ENCODE peak calls at places on chromosome 15, in four cellular contexts. D is DND-41, F is heart left ventricle, Q is Peyer's patch. A is an unnamed sample.

GRCh38 chr15:31296304-31297220 is 30.1 kb upstream of the KLF13 start:
- DNase-seq in D (no peak), F (peak; percentile 16), Q (no peak), A (no peak)

GRCh38 chr15:57550640-57551039 is 41.1 kb upstream of the MYZAP start:
- DNase-seq in D (no peak), F (peak; percentile 75), Q (no peak), A (peak; percentile 33)

GRCh38 chr15:90165659-90166489 is 35.3 kb upstream of the SEMA4B start:
- DNase-seq in D (no peak), F (peak; percentile 61), Q (peak; percentile 40), A (no peak)

GRCh38 chr15:77075528-77075927 is 4.6 kb upstream of the TSPAN3 start:
- DNase-seq in D (no peak), F (no peak), Q (no peak), A (no peak)

GRCh38 chr15:42121667-42122066 is 27.3 kb upstream of the PLA2G4D start:
- DNase-seq in D (no peak), F (no peak), Q (peak; percentile 9), A (no peak)

GRCh38 chr15:40787991-40788390 is 18.2 kb downstream of the C15orf62 start:
- DNase-seq in D (no peak), F (no peak), Q (no peak), A (no peak)

GRCh38 chr15:67082007-67082536 is 16.7 kb downstream of the SMAD3 start:
- DNase-seq in D (no peak), F (no peak), Q (peak; percentile 60), A (peak; percentile 62)

GRCh38 chr15:88646951-88647350 is 8.1 kb downstream of the ISG20 start:
- DNase-seq in D (no peak), F (no peak), Q (peak; percentile 15), A (no peak)

GRCh38 chr15:47870300-47870955 is 153.1 kb downstream of the SEMA6D start:
- DNase-seq in D (no peak), F (peak; percentile 32), Q (no peak), A (no peak)

GRCh38 chr15:67981848-67982247 is 72.3 kb upstream of the PIAS1 start:
- DNase-seq in D (no peak), F (no peak), Q (no peak), A (no peak)

GRCh38 chr15:85582719-85583089 is 202.3 kb downstream of the AKAP13 start:
- DNase-seq in D (peak; percentile 75), F (peak; percentile 80), Q (peak; percentile 79), A (peak; percentile 78)

GRCh38 chr15:74790080-74790916 is 8.4 kb downstream of the CSK start:
- DNase-seq in D (no peak), F (peak; percentile 90), Q (peak; percentile 83), A (no peak)

GRCh38 chr15:72491768-72492167 is 17.6 kb downstream of the ARIH1 start:
- DNase-seq in D (no peak), F (no peak), Q (no peak), A (no peak)

GRCh38 chr15:73677146-73677607 is 7.0 kb upstream of the CD276 start:
- DNase-seq in D (peak; percentile 46), F (peak; percentile 57), Q (peak; percentile 44), A (peak; percentile 48)

GRCh38 chr15:67917636-67918035 is 77.8 kb upstream of the RNU6-1 start:
- DNase-seq in D (no peak), F (no peak), Q (no peak), A (no peak)

GRCh38 chr15:77031376-77032050 is 36.6 kb downstream of the PSTPIP1 start:
- DNase-seq in D (peak; percentile 83), F (peak; percentile 19), Q (peak; percentile 61), A (peak; percentile 32)

GRCh38 chr15:81987628-81988027 is 58.2 kb downstream of the MEX3B start:
- DNase-seq in D (no peak), F (no peak), Q (no peak), A (no peak)

GRCh38 chr15:77837649-77838025 is 204.9 kb upstream of the LINGO1 start:
- DNase-seq in D (no peak), F (no peak), Q (no peak), A (no peak)

GRCh38 chr15:47027322-47027946 is 689.9 kb upstream of the SEMA6D start:
- DNase-seq in D (no peak), F (no peak), Q (no peak), A (no peak)

GRCh38 chr15:89948796-89949195 is 36.0 kb upstream of the ARPIN start:
- DNase-seq in D (no peak), F (no peak), Q (no peak), A (no peak)

GRCh38 chr15:66411190-66411589 is 24.5 kb downstream of the MAP2K1 start:
- DNase-seq in D (peak; percentile 73), F (no peak), Q (no peak), A (no peak)

GRCh38 chr15:78565951-78566774 is 843 bp downstream of the CHRNA5 start:
- DNase-seq in D (no peak), F (no peak), Q (no peak), A (no peak)

GRCh38 chr15:63834500-63835210 is 907 bp upstream of the HERC1 start:
- DNase-seq in D (no peak), F (no peak), Q (no peak), A (no peak)

GRCh38 chr15:64067564-64068030 is 21.3 kb upstream of the DAPK2 start:
- DNase-seq in D (peak; percentile 72), F (peak; percentile 51), Q (peak; percentile 71), A (peak; percentile 37)

GRCh38 chr15:30859091-30859874 is 44.4 kb upstream of the FAN1 start:
- DNase-seq in D (no peak), F (no peak), Q (no peak), A (no peak)

GRCh38 chr15:50128266-50128665 is 9.2 kb upstream of the ATP8B4 start:
- DNase-seq in D (no peak), F (peak; percentile 82), Q (no peak), A (peak; percentile 47)

GRCh38 chr15:66900586-66901310 is 164.7 kb upstream of the SMAD3 start:
- DNase-seq in D (no peak), F (no peak), Q (no peak), A (no peak)

GRCh38 chr15:53114960-53115359 is 324.8 kb upstream of the ONECUT1 start:
- DNase-seq in D (no peak), F (no peak), Q (no peak), A (no peak)

GRCh38 chr15:88661766-88662556 is 23.1 kb downstream of the ISG20 start:
- DNase-seq in D (no peak), F (no peak), Q (no peak), A (no peak)

GRCh38 chr15:65630760-65631159 is 9.0 kb downstream of the SLC24A1 start:
- DNase-seq in D (no peak), F (no peak), Q (no peak), A (no peak)

GRCh38 chr15:64096486-64097431 is 977 bp downstream of the SNX1 start:
- DNase-seq in D (no peak), F (no peak), Q (no peak), A (no peak)

GRCh38 chr15:91849749-91850161 is 3.8 kb upstream of the SLCO3A1 start:
- DNase-seq in D (peak; percentile 60), F (no peak), Q (no peak), A (no peak)

GRCh38 chr15:45253330-45253729 is 1.3 kb downstream of the SLC28A2 start:
- DNase-seq in D (no peak), F (no peak), Q (no peak), A (no peak)
- TF ChIP-seq CTCF in D (peak; percentile 13), F (peak; percentile 13), Q (no peak), A (no peak)

GRCh38 chr15:75831806-75832102 is 11.5 kb upstream of the UBE2Q2 start:
- DNase-seq in D (no peak), F (no peak), Q (no peak), A (no peak)

GRCh38 chr15:75832114-75832513 is 11.1 kb upstream of the UBE2Q2 start:
- DNase-seq in D (no peak), F (no peak), Q (no peak), A (no peak)

GRCh38 chr15:75828429-75828828 is 14.8 kb upstream of the UBE2Q2 start:
- DNase-seq in D (no peak), F (no peak), Q (no peak), A (no peak)

GRCh38 chr15:75834011-75834410 is 9.2 kb upstream of the UBE2Q2 start:
- DNase-seq in D (no peak), F (no peak), Q (no peak), A (no peak)

GRCh38 chr15:75830910-75831805 is 12.1 kb upstream of the UBE2Q2 start:
- DNase-seq in D (no peak), F (no peak), Q (no peak), A (no peak)
- H3K27ac ChIP-seq in D (no peak overlapping the region), F (no peak overlapping the region), Q (no peak overlapping the region), A (no peak overlapping the region)

GRCh38 chr15:51652084-51652668 is 29.1 kb upstream of the SCG3 start:
- DNase-seq in D (no peak), F (no peak), Q (no peak), A (no peak)
- TF ChIP-seq CTCF in D (no peak), F (no peak), Q (no peak), A (no peak)

GRCh38 chr15:95857124-95857757 is 473.3 kb upstream of the NR2F2 start:
- DNase-seq in D (no peak), F (no peak), Q (no peak), A (no peak)
- H3K27ac ChIP-seq in D (no peak overlapping the region), F (no peak overlapping the region), Q (peak overlapping the region; percentile 1), A (peak overlapping the region; percentile 41)

GRCh38 chr15:83886321-83886720 is 232.4 kb downstream of the ADAMTSL3 start:
- DNase-seq in D (no peak), F (no peak), Q (no peak), A (no peak)

DNA sequence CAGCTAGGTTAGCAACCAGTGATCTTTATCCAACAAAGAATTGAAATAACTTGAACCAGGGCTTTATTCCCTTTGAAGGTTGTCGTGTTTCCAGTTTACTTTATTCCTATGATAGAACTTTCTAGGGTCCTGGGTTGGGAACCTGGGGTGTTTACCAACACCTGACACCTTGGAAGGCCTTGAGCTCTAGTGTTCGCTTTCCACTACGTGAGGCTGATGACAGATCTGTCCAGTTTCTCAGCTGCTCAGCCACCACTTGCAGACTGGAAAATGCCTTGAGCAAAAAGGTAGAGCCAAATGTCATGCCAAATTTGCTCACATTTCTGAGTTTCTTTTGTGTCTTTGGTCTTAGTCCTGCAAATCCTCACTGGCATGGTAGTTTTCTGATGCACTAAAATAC is 227.2 kb downstream of the ADAMTSL3 start:
- DNase-seq in D (no peak), F (no peak), Q (no peak), A (no peak)
- TF ChIP-seq CTCF in D (no peak), F (no peak), Q (no peak), A (no peak)

GRCh38 chr15:99224815-99225214 is 24.6 kb downstream of the TTC23 start:
- DNase-seq in D (no peak), F (no peak), Q (no peak), A (no peak)
- H3K27ac ChIP-seq in D (no peak overlapping the region), F (no peak overlapping the region), Q (no peak overlapping the region), A (no peak overlapping the region)